ENCODE peak calls at places on chromosome 21, in ten cellular contexts. One of them, this sample, is unnamed.

GRCh38 chr21:28640326-28640725 is 352.4 kb downstream of the LTN1 start:
- DNase-seq in ovary: no peak
- DNase-seq in CD8-positive, alpha-beta T cell: no peak
- DNase-seq in PC-9: no peak
- DNase-seq in tibial nerve: no peak
- DNase-seq in K562: no peak
- DNase-seq in pancreas: no peak
- DNase-seq in A549: no peak
- DNase-seq in Panc1: no peak
- DNase-seq in upper lobe of right lung: no peak
- DNase-seq in this sample: no peak

GRCh38 chr21:43331962-43332458 is 94.9 kb downstream of the SIK1 start:
- DNase-seq in ovary: peak; percentile 88
- DNase-seq in CD8-positive, alpha-beta T cell: no peak
- DNase-seq in PC-9: peak; percentile 45
- DNase-seq in tibial nerve: no peak
- DNase-seq in K562: no peak
- DNase-seq in pancreas: no peak
- DNase-seq in A549: peak; percentile 98
- DNase-seq in Panc1: no peak
- DNase-seq in upper lobe of right lung: no peak
- DNase-seq in this sample: peak; percentile 88

GRCh38 chr21:14092834-14093560 is 117.8 kb downstream of the LIPI start:
- DNase-seq in ovary: no peak
- DNase-seq in CD8-positive, alpha-beta T cell: no peak
- DNase-seq in PC-9: no peak
- DNase-seq in tibial nerve: no peak
- DNase-seq in K562: no peak
- DNase-seq in pancreas: no peak
- DNase-seq in A549: no peak
- DNase-seq in Panc1: no peak
- DNase-seq in upper lobe of right lung: no peak
- DNase-seq in this sample: no peak

GRCh38 chr21:31909153-31909771 is 36.4 kb downstream of the HUNK start:
- DNase-seq in ovary: peak; percentile 53
- DNase-seq in CD8-positive, alpha-beta T cell: no peak
- DNase-seq in PC-9: no peak
- DNase-seq in tibial nerve: no peak
- DNase-seq in K562: no peak
- DNase-seq in pancreas: no peak
- DNase-seq in A549: no peak
- DNase-seq in Panc1: no peak
- DNase-seq in upper lobe of right lung: no peak
- DNase-seq in this sample: no peak

GRCh38 chr21:33029512-33029921 is 3.8 kb downstream of the OLIG2 start:
- DNase-seq in ovary: no peak
- DNase-seq in CD8-positive, alpha-beta T cell: no peak
- DNase-seq in PC-9: no peak
- DNase-seq in tibial nerve: no peak
- DNase-seq in K562: no peak
- DNase-seq in pancreas: no peak
- DNase-seq in A549: no peak
- DNase-seq in Panc1: no peak
- DNase-seq in upper lobe of right lung: no peak
- DNase-seq in this sample: no peak

GRCh38 chr21:35674895-35675470 is 385.3 kb downstream of the SETD4 start:
- DNase-seq in ovary: no peak
- DNase-seq in CD8-positive, alpha-beta T cell: no peak
- DNase-seq in PC-9: no peak
- DNase-seq in tibial nerve: no peak
- DNase-seq in K562: no peak
- DNase-seq in pancreas: peak; percentile 28
- DNase-seq in A549: no peak
- DNase-seq in Panc1: no peak
- DNase-seq in upper lobe of right lung: no peak
- DNase-seq in this sample: no peak

GRCh38 chr21:34126269-34126668 is 52.9 kb downstream of the MRPS6 start:
- DNase-seq in ovary: no peak
- DNase-seq in CD8-positive, alpha-beta T cell: no peak
- DNase-seq in PC-9: no peak
- DNase-seq in tibial nerve: no peak
- DNase-seq in K562: no peak
- DNase-seq in pancreas: no peak
- DNase-seq in A549: no peak
- DNase-seq in Panc1: no peak
- DNase-seq in upper lobe of right lung: no peak
- DNase-seq in this sample: no peak

GRCh38 chr21:30434033-30434631 is 4.1 kb downstream of the KRTAP13-4 start:
- DNase-seq in ovary: no peak
- DNase-seq in CD8-positive, alpha-beta T cell: no peak
- DNase-seq in PC-9: peak; percentile 4
- DNase-seq in tibial nerve: no peak
- DNase-seq in K562: peak; percentile 22
- DNase-seq in pancreas: peak; percentile 9
- DNase-seq in A549: peak; percentile 32
- DNase-seq in Panc1: peak; percentile 0
- DNase-seq in upper lobe of right lung: no peak
- DNase-seq in this sample: no peak

GRCh38 chr21:43829575-43830119 is 35.4 kb upstream of the AGPAT3 start:
- DNase-seq in ovary: no peak
- DNase-seq in CD8-positive, alpha-beta T cell: no peak
- DNase-seq in PC-9: no peak
- DNase-seq in tibial nerve: no peak
- DNase-seq in K562: no peak
- DNase-seq in pancreas: no peak
- DNase-seq in A549: peak; percentile 21
- DNase-seq in Panc1: no peak
- DNase-seq in upper lobe of right lung: no peak
- DNase-seq in this sample: no peak

GRCh38 chr21:30600787-30601186 is at the start of gene KRTAP22-1:
- DNase-seq in ovary: no peak
- DNase-seq in CD8-positive, alpha-beta T cell: no peak
- DNase-seq in PC-9: no peak
- DNase-seq in tibial nerve: no peak
- DNase-seq in K562: no peak
- DNase-seq in pancreas: no peak
- DNase-seq in A549: no peak
- DNase-seq in Panc1: no peak
- DNase-seq in upper lobe of right lung: no peak
- DNase-seq in this sample: no peak

GRCh38 chr21:14690886-14691285 is 144.8 kb upstream of the SAMSN1 start:
- DNase-seq in ovary: no peak
- DNase-seq in CD8-positive, alpha-beta T cell: no peak
- DNase-seq in PC-9: no peak
- DNase-seq in tibial nerve: no peak
- DNase-seq in K562: no peak
- DNase-seq in pancreas: no peak
- DNase-seq in A549: no peak
- DNase-seq in Panc1: no peak
- DNase-seq in upper lobe of right lung: no peak
- DNase-seq in this sample: no peak

GRCh38 chr21:28624626-28625025 is 368.1 kb downstream of the LTN1 start:
- DNase-seq in ovary: no peak
- DNase-seq in CD8-positive, alpha-beta T cell: no peak
- DNase-seq in PC-9: no peak
- DNase-seq in tibial nerve: no peak
- DNase-seq in K562: no peak
- DNase-seq in pancreas: peak; percentile 69
- DNase-seq in A549: no peak
- DNase-seq in Panc1: no peak
- DNase-seq in upper lobe of right lung: no peak
- DNase-seq in this sample: no peak

GRCh38 chr21:29075706-29076447 is 2.4 kb upstream of the CCT8 start:
- DNase-seq in ovary: no peak
- DNase-seq in CD8-positive, alpha-beta T cell: no peak
- DNase-seq in PC-9: no peak
- DNase-seq in tibial nerve: no peak
- DNase-seq in K562: no peak
- DNase-seq in pancreas: no peak
- DNase-seq in A549: no peak
- DNase-seq in Panc1: peak; percentile 47
- DNase-seq in upper lobe of right lung: no peak
- DNase-seq in this sample: no peak

GRCh38 chr21:43669828-43670605 is 10.7 kb downstream of the RRP1B start:
- DNase-seq in ovary: no peak
- DNase-seq in CD8-positive, alpha-beta T cell: no peak
- DNase-seq in PC-9: no peak
- DNase-seq in tibial nerve: no peak
- DNase-seq in K562: no peak
- DNase-seq in pancreas: no peak
- DNase-seq in A549: no peak
- DNase-seq in Panc1: no peak
- DNase-seq in upper lobe of right lung: no peak
- DNase-seq in this sample: no peak

GRCh38 chr21:30839304-30839703 is 9.7 kb upstream of the KRTAP7-1 start:
- DNase-seq in ovary: no peak
- DNase-seq in CD8-positive, alpha-beta T cell: no peak
- DNase-seq in PC-9: no peak
- DNase-seq in tibial nerve: no peak
- DNase-seq in K562: peak; percentile 22
- DNase-seq in pancreas: peak; percentile 13
- DNase-seq in A549: peak; percentile 29
- DNase-seq in Panc1: no peak
- DNase-seq in upper lobe of right lung: no peak
- DNase-seq in this sample: no peak

GRCh38 chr21:42833439-42833815 is 45.9 kb downstream of the WDR4 start:
- DNase-seq in ovary: no peak
- DNase-seq in CD8-positive, alpha-beta T cell: peak; percentile 31
- DNase-seq in PC-9: no peak
- DNase-seq in tibial nerve: no peak
- DNase-seq in K562: peak; percentile 51
- DNase-seq in pancreas: no peak
- DNase-seq in A549: peak; percentile 61
- DNase-seq in Panc1: no peak
- DNase-seq in upper lobe of right lung: peak; percentile 62
- DNase-seq in this sample: no peak

GRCh38 chr21:29558331-29558730 is 259.6 kb downstream of the BACH1 start:
- DNase-seq in ovary: no peak
- DNase-seq in CD8-positive, alpha-beta T cell: no peak
- DNase-seq in PC-9: no peak
- DNase-seq in tibial nerve: no peak
- DNase-seq in K562: no peak
- DNase-seq in pancreas: no peak
- DNase-seq in A549: no peak
- DNase-seq in Panc1: no peak
- DNase-seq in upper lobe of right lung: no peak
- DNase-seq in this sample: no peak

GRCh38 chr21:46159841-46160562 is 4.6 kb upstream of the FTCD start:
- DNase-seq in ovary: peak; percentile 24
- DNase-seq in CD8-positive, alpha-beta T cell: no peak
- DNase-seq in PC-9: no peak
- DNase-seq in tibial nerve: peak; percentile 10
- DNase-seq in K562: no peak
- DNase-seq in pancreas: no peak
- DNase-seq in A549: no peak
- DNase-seq in Panc1: no peak
- DNase-seq in upper lobe of right lung: no peak
- DNase-seq in this sample: no peak

DNA sequence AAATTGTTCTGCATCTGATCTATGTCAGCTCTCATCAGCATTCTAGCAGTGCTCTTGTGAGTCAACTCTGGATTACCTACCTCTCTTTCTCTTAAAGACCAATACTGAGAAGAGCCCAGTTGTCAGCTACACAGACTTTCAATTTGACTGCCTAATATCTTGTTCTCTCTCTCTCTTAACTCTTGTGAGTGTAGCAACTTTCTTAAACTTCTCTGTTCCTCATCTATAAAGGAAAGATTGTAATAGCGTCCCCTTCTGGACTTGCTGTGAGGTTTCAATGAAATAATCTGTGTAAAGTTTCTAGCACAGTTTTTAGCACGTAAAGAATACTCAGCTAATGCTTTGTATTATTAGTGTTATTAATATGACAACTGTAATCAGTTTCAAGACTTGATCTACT is 499.3 kb upstream of the ADAMTS5 start:
- DNase-seq in ovary: no peak
- DNase-seq in CD8-positive, alpha-beta T cell: no peak
- DNase-seq in PC-9: no peak
- DNase-seq in tibial nerve: no peak
- DNase-seq in K562: no peak
- DNase-seq in pancreas: no peak
- DNase-seq in A549: no peak
- DNase-seq in Panc1: no peak
- DNase-seq in upper lobe of right lung: no peak
- DNase-seq in this sample: no peak
- TF ChIP-seq CTCF in ovary: no peak
- TF ChIP-seq CTCF in CD8-positive, alpha-beta T cell: no peak
- TF ChIP-seq CTCF in PC-9: no peak
- TF ChIP-seq CTCF in tibial nerve: no peak
- TF ChIP-seq CTCF in K562: no peak
- TF ChIP-seq CTCF in pancreas: no peak
- TF ChIP-seq CTCF in A549: no peak
- TF ChIP-seq CTCF in Panc1: no peak
- TF ChIP-seq CTCF in upper lobe of right lung: no peak
- TF ChIP-seq CTCF in this sample: no peak

DNA sequence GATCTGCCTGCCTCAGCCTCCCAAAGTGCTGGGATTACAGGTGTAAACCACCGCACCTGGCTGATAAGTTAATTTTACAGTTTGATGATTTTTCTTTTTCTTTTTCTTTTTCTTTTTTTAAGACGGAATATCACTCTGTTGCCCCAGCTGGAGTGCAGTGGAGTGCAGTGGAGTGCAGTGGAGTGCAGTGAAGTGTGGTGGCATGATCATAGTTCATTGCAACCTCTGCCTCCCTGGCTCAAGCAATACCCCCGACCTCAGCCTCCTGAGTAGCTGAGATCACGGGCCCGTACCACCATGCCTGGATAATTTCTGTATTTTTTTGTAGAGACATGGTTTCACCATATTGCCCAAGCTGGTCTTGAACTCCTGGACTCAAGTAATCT is 84.4 kb upstream of the CXADR start:
- DNase-seq in ovary: no peak
- DNase-seq in CD8-positive, alpha-beta T cell: no peak
- DNase-seq in PC-9: no peak
- DNase-seq in tibial nerve: no peak
- DNase-seq in K562: no peak
- DNase-seq in pancreas: no peak
- DNase-seq in A549: no peak
- DNase-seq in Panc1: no peak
- DNase-seq in upper lobe of right lung: no peak
- DNase-seq in this sample: no peak
- H3K27ac ChIP-seq in ovary: no peak overlapping the region
- H3K27ac ChIP-seq in CD8-positive, alpha-beta T cell: no peak overlapping the region
- H3K27ac ChIP-seq in PC-9: no peak overlapping the region
- H3K27ac ChIP-seq in tibial nerve: no peak overlapping the region
- H3K27ac ChIP-seq in K562: no peak overlapping the region
- H3K27ac ChIP-seq in pancreas: no peak overlapping the region
- H3K27ac ChIP-seq in A549: no peak overlapping the region
- H3K27ac ChIP-seq in Panc1: no peak overlapping the region
- H3K27ac ChIP-seq in upper lobe of right lung: no peak overlapping the region
- H3K27ac ChIP-seq in this sample: no peak overlapping the region

GRCh38 chr21:16454371-16454770 is 724.6 kb downstream of the USP25 start:
- DNase-seq in ovary: no peak
- DNase-seq in CD8-positive, alpha-beta T cell: no peak
- DNase-seq in PC-9: no peak
- DNase-seq in tibial nerve: no peak
- DNase-seq in K562: no peak
- DNase-seq in pancreas: no peak
- DNase-seq in A549: peak; percentile 3
- DNase-seq in Panc1: no peak
- DNase-seq in upper lobe of right lung: no peak
- DNase-seq in this sample: no peak
- TF ChIP-seq CTCF in ovary: no peak
- TF ChIP-seq CTCF in CD8-positive, alpha-beta T cell: no peak
- TF ChIP-seq CTCF in PC-9: peak; percentile 52
- TF ChIP-seq CTCF in tibial nerve: no peak
- TF ChIP-seq CTCF in K562: no peak
- TF ChIP-seq CTCF in pancreas: no peak
- TF ChIP-seq CTCF in A549: peak; percentile 31
- TF ChIP-seq CTCF in Panc1: no peak
- TF ChIP-seq CTCF in upper lobe of right lung: no peak
- TF ChIP-seq CTCF in this sample: peak; percentile 38

GRCh38 chr21:27275294-27275927 is 308.5 kb upstream of the ADAMTS5 start:
- DNase-seq in ovary: no peak
- DNase-seq in CD8-positive, alpha-beta T cell: no peak
- DNase-seq in PC-9: no peak
- DNase-seq in tibial nerve: no peak
- DNase-seq in K562: no peak
- DNase-seq in pancreas: no peak
- DNase-seq in A549: no peak
- DNase-seq in Panc1: no peak
- DNase-seq in upper lobe of right lung: no peak
- DNase-seq in this sample: peak; percentile 18
- H3K27ac ChIP-seq in ovary: peak overlapping the region; percentile 36
- H3K27ac ChIP-seq in CD8-positive, alpha-beta T cell: no peak overlapping the region
- H3K27ac ChIP-seq in PC-9: no peak overlapping the region
- H3K27ac ChIP-seq in tibial nerve: no peak overlapping the region
- H3K27ac ChIP-seq in K562: no peak overlapping the region
- H3K27ac ChIP-seq in pancreas: no peak overlapping the region
- H3K27ac ChIP-seq in A549: no peak overlapping the region
- H3K27ac ChIP-seq in Panc1: no peak overlapping the region
- H3K27ac ChIP-seq in upper lobe of right lung: no peak overlapping the region
- H3K27ac ChIP-seq in this sample: no peak overlapping the region